ENCODE peak calls at places on chromosomes 4 and X, in seven cellular contexts. R is brain microvascular endothelial cell, C is HFFc6, T is A549, A is GM12878, K is dorsolateral prefrontal cortex, N is HFF-Myc. Q is an unnamed sample.

GRCh38 chr4:22170353-22170752 is 221.8 kb upstream of the KCNIP4 start:
- DNase-seq in R (peak), C (no peak), T (no peak), A (no peak), K (no peak), N (no peak), Q (no peak)

GRCh38 chr4:21469438-21470032 is 479.0 kb downstream of the KCNIP4 start:
- DNase-seq in R (peak), C (peak), T (no peak), A (no peak), K (no peak), N (no peak), Q (no peak)

GRCh38 chr4:11532138-11532537 is 103.4 kb upstream of the HS3ST1 start:
- DNase-seq in R (no peak), C (no peak), T (no peak), A (no peak), K (no peak), N (no peak), Q (no peak)

GRCh38 chr4:88457307-88458090 is 580 bp downstream of the HERC5 start:
- DNase-seq in R (no peak), C (no peak), T (no peak), A (no peak), K (no peak), N (no peak), Q (peak)

GRCh38 chr4:73609688-73610087 is 10.5 kb downstream of the RASSF6 start:
- DNase-seq in R (peak), C (no peak), T (peak), A (no peak), K (no peak), N (no peak), Q (no peak)

GRCh38 chrX:118521435-118521834 is 25.8 kb downstream of the DOCK11 start:
- DNase-seq in R (no peak), C (peak), T (no peak), A (no peak), K (no peak), N (no peak), Q (no peak)

GRCh38 chr4:113758361-113758760 is 3.2 kb downstream of the CAMK2D start:
- DNase-seq in R (no peak), C (peak), T (no peak), A (no peak), K (no peak), N (peak), Q (no peak)

GRCh38 chr4:183563874-183564273 is 59.0 kb downstream of the ING2 start:
- DNase-seq in R (no peak), C (no peak), T (peak), A (no peak), K (no peak), N (no peak), Q (no peak)

GRCh38 chr4:64584981-64585557 is 175.8 kb upstream of the TECRL start:
- DNase-seq in R (no peak), C (no peak), T (peak), A (no peak), K (no peak), N (peak), Q (no peak)

GRCh38 chrX:20270557-20270880 is 3.8 kb upstream of the RPS6KA3 start:
- DNase-seq in R (no peak), C (peak), T (no peak), A (no peak), K (no peak), N (no peak), Q (no peak)

GRCh38 chr4:112284662-112285411 is 867 bp downstream of the TIFA start:
- DNase-seq in R (no peak), C (no peak), T (no peak), A (no peak), K (no peak), N (no peak), Q (no peak)

GRCh38 chr4:9704551-9705332 is 76.7 kb upstream of the DRD5 start:
- DNase-seq in R (no peak), C (no peak), T (no peak), A (no peak), K (no peak), N (no peak), Q (no peak)

GRCh38 chrX:101229155-101229554 is 9.6 kb downstream of the DRP2 start:
- DNase-seq in R (peak), C (peak), T (no peak), A (no peak), K (no peak), N (peak), Q (no peak)

GRCh38 chrX:19593684-19594083 is 78.4 kb upstream of the MAP3K15 start:
- DNase-seq in R (peak), C (peak), T (peak), A (no peak), K (no peak), N (no peak), Q (no peak)

GRCh38 chrX:2501246-2502102 is 698 bp upstream of the DHRSX start:
- DNase-seq in R (no peak), C (no peak), T (no peak), A (no peak), K (no peak), N (no peak), Q (no peak)

GRCh38 chr4:8916251-8916913 is 44.7 kb upstream of the HMX1 start:
- DNase-seq in R (no peak), C (no peak), T (no peak), A (no peak), K (peak), N (no peak), Q (peak)

GRCh38 chrX:2696698-2697215 is 5.7 kb downstream of the CD99 start:
- DNase-seq in R (peak), C (peak), T (peak), A (peak), K (no peak), N (peak), Q (no peak)

GRCh38 chr4:148259841-148260240 is 182.4 kb downstream of the NR3C2 start:
- DNase-seq in R (no peak), C (no peak), T (no peak), A (no peak), K (no peak), N (no peak), Q (no peak)

DNA sequence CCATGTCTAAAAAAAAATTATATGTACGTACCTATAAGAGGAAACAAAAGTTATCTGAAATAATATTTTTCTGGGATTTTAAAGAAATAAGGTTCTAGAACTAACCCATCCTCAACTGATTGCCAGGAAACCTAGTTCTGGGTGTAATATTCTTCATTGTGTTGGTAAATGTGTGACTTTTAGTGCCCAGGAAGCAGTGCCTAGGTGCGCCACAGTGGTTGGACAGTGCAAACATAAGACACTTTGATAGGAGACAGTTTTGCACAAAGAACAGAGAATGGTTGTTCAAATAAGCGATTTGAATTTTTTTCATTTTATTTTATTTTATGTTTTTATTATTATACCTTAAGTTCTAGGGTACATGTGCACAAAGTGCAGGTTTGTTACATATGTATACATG is 22.0 kb upstream of the PTTG2 start:
- DNase-seq in R (no peak), C (no peak), T (no peak), A (no peak), K (no peak), N (no peak), Q (no peak)
- TF ChIP-seq CTCF in R (no peak), C (no peak), T (no peak), A (no peak), K (no peak), N (no peak), Q (no peak)

GRCh38 chr4:145619639-145619996 is 433 bp downstream of the MMAA start:
- DNase-seq in R (peak), C (peak), T (peak), A (peak), K (peak), N (peak), Q (no peak)
- TF ChIP-seq CTCF in R (no peak), C (peak), T (no peak), A (no peak), K (no peak), N (no peak), Q (no peak)

GRCh38 chr4:173317003-173317402 is 17.2 kb downstream of the HMGB2 start:
- DNase-seq in R (no peak), C (no peak), T (peak), A (no peak), K (no peak), N (no peak), Q (no peak)
- TF ChIP-seq CTCF in R (peak), C (peak), T (no peak), A (peak), K (no peak), N (peak), Q (peak)

DNA sequence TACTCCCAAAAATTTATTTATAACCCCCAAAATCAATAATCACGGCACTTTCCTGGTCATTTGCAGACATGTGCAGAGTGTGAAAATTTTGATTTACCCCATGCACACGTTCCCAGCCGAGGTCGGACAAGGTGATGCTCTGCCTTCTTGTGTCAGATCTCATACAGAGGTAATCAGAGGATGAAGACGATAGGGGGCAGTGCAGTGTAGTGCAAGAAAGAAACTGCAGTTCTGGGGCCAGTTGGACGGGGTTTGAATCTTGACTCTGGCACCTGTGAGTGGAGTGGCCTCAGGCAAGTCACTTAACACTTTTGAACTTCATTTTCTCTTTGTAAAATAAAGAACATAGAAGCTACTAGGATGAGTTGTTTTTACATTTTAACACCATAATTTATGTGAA is 88.4 kb downstream of the FRMPD3 start:
- DNase-seq in R (peak), C (peak), T (peak), A (no peak), K (no peak), N (peak), Q (no peak)
- TF ChIP-seq CTCF in R (peak), C (peak), T (peak), A (peak), K (peak), N (peak), Q (peak)

DNA sequence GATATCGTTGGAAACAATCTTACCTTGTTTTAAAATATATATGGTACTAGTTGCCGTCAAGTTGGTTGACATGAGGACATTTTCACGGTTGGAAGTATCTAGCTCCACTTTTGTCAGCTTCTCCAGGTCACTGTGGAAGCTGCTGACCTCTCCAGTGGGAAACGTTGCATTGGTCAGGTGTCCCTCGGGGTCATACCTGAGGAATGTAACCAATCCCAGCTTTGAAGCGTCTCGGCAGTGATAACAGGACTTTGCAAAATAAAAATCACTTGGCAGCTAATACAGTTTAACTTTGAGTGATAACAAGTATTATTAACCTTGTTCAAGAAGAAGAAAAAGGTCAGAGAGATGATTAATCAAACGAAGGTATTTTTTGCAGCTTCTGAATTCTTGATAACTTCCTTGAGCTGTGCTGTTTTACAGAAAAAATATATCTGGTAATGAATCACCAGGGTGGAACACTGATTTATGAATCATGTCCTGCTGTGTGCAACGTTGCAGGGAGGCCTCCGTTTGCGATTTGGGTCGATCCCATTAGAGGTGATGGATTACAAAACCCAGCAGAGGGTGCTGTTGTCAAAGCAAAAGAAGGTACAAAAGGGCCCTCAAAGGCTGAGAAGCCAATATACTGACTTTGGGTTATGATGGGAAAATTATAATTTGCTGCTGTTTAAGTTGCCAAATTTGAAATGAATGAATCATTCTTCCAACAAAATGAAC is 60.1 kb downstream of the SH2D1A start:
- DNase-seq in R (peak), C (peak), T (peak), A (no peak), K (peak), N (peak), Q (peak)
- TF ChIP-seq CTCF in R (peak), C (peak), T (peak), A (peak), K (peak), N (peak), Q (peak)

GRCh38 chr4:56050584-56050983 is 101.8 kb downstream of the CEP135 start:
- DNase-seq in R (no peak), C (no peak), T (no peak), A (no peak), K (no peak), N (no peak), Q (no peak)

GRCh38 chr4:56051049-56051709 is 102.4 kb downstream of the CEP135 start:
- DNase-seq in R (no peak), C (no peak), T (no peak), A (no peak), K (no peak), N (no peak), Q (no peak)

GRCh38 chr4:56051710-56052075 is 102.9 kb downstream of the CEP135 start:
- DNase-seq in R (no peak), C (no peak), T (no peak), A (no peak), K (no peak), N (no peak), Q (no peak)

GRCh38 chr4:56049428-56050212 is 100.9 kb downstream of the CEP135 start:
- DNase-seq in R (peak), C (no peak), T (peak), A (no peak), K (peak), N (no peak), Q (peak)

DNA sequence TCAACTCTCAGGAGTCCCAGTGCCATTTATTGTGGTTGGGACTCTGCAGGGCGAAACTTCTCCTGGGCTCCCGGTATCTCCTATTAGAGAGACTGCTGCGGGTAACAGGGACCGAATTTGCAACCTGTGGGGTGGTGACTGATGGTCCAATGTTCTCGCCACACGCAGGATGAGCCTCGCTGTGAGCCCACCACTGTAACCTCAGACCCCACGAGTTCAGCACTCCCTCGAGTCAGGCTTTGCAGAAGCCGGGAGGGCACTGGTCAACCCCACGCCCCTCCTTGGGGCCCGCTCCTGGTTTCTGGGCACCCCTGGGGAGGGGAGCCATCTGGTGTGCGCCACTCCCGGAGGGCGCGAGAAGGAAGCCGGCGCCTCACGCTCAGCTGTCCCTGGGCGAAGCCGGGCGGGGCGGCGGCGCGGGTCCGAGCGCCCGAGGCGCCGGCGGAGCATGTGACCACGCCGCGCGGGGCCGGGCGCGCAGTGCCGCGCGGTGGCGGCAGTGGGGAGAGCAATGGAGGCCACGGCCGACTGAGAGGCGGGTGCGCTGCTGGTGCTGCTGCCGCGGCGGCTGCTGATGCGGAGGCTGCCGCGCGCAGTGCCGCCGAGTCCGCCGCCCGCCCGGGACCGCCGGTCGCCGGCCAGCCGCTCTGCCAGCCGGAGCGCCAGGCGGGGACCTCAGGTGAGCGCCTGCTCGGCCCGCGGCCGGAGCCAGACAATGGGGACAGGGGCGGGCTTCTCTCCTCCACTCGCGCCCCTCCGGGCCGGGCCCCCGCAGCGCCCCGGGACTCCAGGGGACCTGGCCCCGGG is 100.1 kb downstream of the CEP135 start:
- DNase-seq in R (peak), C (peak), T (peak), A (peak), K (peak), N (no peak), Q (peak)
- TF ChIP-seq CTCF in R (peak), C (peak), T (peak), A (peak), K (peak), N (no peak), Q (peak)

GRCh38 chr4:151014521-151015457 is at the start of gene LRBA:
- DNase-seq in R (peak), C (peak), T (peak), A (peak), K (peak), N (no peak), Q (peak)
- TF ChIP-seq CTCF in R (no peak), C (peak), T (no peak), A (peak), K (no peak), N (no peak), Q (no peak)

GRCh38 chrX:138761380-138761779 is 49.9 kb upstream of the FGF13 start:
- DNase-seq in R (no peak), C (no peak), T (no peak), A (no peak), K (no peak), N (no peak), Q (no peak)

GRCh38 chrX:138769918-138770317 is 58.4 kb upstream of the FGF13 start:
- DNase-seq in R (no peak), C (no peak), T (no peak), A (no peak), K (no peak), N (no peak), Q (no peak)

GRCh38 chrX:138759217-138759943 is 47.9 kb upstream of the FGF13 start:
- DNase-seq in R (no peak), C (no peak), T (no peak), A (no peak), K (no peak), N (no peak), Q (no peak)

GRCh38 chrX:138763761-138764160 is 52.2 kb upstream of the FGF13 start:
- DNase-seq in R (no peak), C (no peak), T (no peak), A (no peak), K (no peak), N (no peak), Q (no peak)

GRCh38 chrX:138765061-138765460 is 53.5 kb upstream of the FGF13 start:
- DNase-seq in R (no peak), C (no peak), T (no peak), A (no peak), K (no peak), N (no peak), Q (no peak)
- TF ChIP-seq CTCF in R (no peak), C (no peak), T (no peak), A (no peak), K (no peak), N (no peak), Q (no peak)

GRCh38 chr4:76106442-76106841 is 31.9 kb downstream of the ART3 start:
- DNase-seq in R (no peak), C (no peak), T (no peak), A (no peak), K (no peak), N (no peak), Q (no peak)

GRCh38 chr4:76105652-76106051 is 31.1 kb downstream of the ART3 start:
- DNase-seq in R (no peak), C (no peak), T (no peak), A (no peak), K (no peak), N (no peak), Q (no peak)

DNA sequence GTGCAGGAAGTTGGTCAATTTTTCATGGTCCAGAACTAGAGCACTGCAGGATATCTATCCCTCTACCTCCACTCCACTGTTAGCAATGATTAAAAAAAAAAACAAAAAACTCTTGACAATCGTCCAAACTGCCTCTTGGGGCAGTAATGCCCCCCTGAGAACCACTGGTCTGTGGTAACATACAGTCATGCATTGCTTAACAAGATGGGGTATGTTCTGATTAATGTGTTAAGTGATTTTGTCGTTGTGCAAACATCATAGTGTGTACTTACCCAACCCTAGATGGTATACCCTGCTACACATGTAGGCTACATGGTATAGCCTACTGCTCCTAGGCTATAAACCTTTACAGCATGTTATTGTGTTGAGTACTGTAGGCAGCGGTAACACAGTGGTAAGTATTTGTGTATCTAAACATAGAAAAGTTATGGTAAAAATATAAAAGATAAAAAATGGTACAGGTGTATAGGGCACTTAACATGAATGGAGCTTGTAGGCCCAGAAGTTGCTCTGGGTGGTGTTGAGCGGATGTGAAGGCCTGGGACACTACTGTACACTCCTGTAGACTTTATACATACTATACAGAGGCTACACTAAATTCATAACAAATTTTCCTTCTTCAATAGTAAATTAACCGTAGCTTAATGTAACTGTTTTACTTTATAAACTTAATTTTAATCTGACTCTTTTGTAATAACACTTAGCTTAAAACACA is 34.1 kb downstream of the ART3 start:
- DNase-seq in R (no peak), C (no peak), T (peak), A (no peak), K (no peak), N (no peak), Q (no peak)
- TF ChIP-seq CTCF in R (peak), C (no peak), T (no peak), A (peak), K (no peak), N (no peak), Q (peak)

Q was measured in progenitor cell of endocrine pancreas.